ENCODE peak calls at places on chromosomes 5 and 9, in five cellular contexts. R is WTC11, S is kidney, K is spleen, X is GM20000. U is an unnamed sample.

GRCh38 chr9:119802621-119803020 is 433.4 kb upstream of the BRINP1 start:
- DNase-seq in X (no peak), K (no peak), S (peak; percentile 76), R (no peak), U (no peak)

GRCh38 chr5:67197536-67197935 is 937 bp upstream of the CD180 start:
- DNase-seq in K (no peak), X (no peak), S (no peak), R (no peak), U (no peak)

GRCh38 chr9:135887021-135887507 is 20.3 kb downstream of the CAMSAP1 start:
- DNase-seq in S (no peak), X (no peak), K (no peak), R (no peak), U (no peak)

GRCh38 chr5:30539004-30539634 is 654.4 kb upstream of the CDH6 start:
- DNase-seq in X (no peak), K (no peak), S (peak; percentile 26), R (peak; percentile 24), U (no peak)

GRCh38 chr9:127769101-127769500 is 9.4 kb downstream of the SH2D3C start:
- DNase-seq in K (no peak), X (no peak), R (no peak), S (no peak), U (no peak)

GRCh38 chr9:21810388-21810787 is 8.0 kb downstream of the MTAP start:
- DNase-seq in R (no peak), X (no peak), S (no peak), K (no peak), U (no peak)

GRCh38 chr5:164191240-164191639 is 685.8 kb downstream of the MAT2B start:
- DNase-seq in R (no peak), X (no peak), K (no peak), S (no peak), U (no peak)

GRCh38 chr5:127296321-127296720 is 5.7 kb downstream of the MEGF10 start:
- DNase-seq in K (no peak), S (no peak), X (no peak), R (no peak), U (no peak)

GRCh38 chr9:33263936-33264472 is 504 bp downstream of the BAG1 start:
- DNase-seq in S (peak; percentile 91), R (no peak), K (peak; percentile 94), X (peak; percentile 60), U (peak; percentile 28)

GRCh38 chr5:77181596-77182304 is 28.7 kb upstream of the PDE8B start:
- DNase-seq in X (no peak), R (no peak), K (no peak), S (no peak), U (no peak)

GRCh38 chr5:81365541-81365940 is 28.4 kb downstream of the ACOT12 start:
- DNase-seq in K (no peak), S (no peak), X (no peak), R (no peak), U (no peak)

GRCh38 chr9:83294816-83295215 is 231.9 kb upstream of the RASEF start:
- DNase-seq in X (no peak), K (no peak), R (no peak), S (no peak), U (no peak)

GRCh38 chr5:1882337-1883119 is at the start of gene IRX4:
- DNase-seq in K (peak; percentile 66), S (peak; percentile 73), R (peak; percentile 72), X (no peak), U (no peak)

GRCh38 chr5:6475626-6476312 is 27.1 kb downstream of the UBE2QL1 start:
- DNase-seq in K (no peak), S (no peak), X (no peak), R (peak; percentile 86), U (no peak)

GRCh38 chr5:149300441-149300840 is 28.8 kb downstream of the AFAP1L1 start:
- DNase-seq in R (no peak), K (no peak), X (no peak), S (no peak), U (no peak)

GRCh38 chr5:65014769-65015168 is 246.0 kb downstream of the CWC27 start:
- DNase-seq in S (no peak), R (no peak), K (no peak), X (no peak), U (no peak)

GRCh38 chr5:10507575-10508024 is 56.3 kb upstream of the ANKRD33B start:
- DNase-seq in S (no peak), K (no peak), X (no peak), R (no peak), U (no peak)

GRCh38 chr9:125845271-125845808 is 98.2 kb downstream of the PBX3 start:
- DNase-seq in X (no peak), R (no peak), K (no peak), S (no peak), U (no peak)

GRCh38 chr5:143641549-143641955 is 170.4 kb upstream of the HMHB1 start:
- DNase-seq in R (no peak), S (no peak), K (no peak), X (peak; percentile 23), U (no peak)

GRCh38 chr9:111821006-111821528 is 26.3 kb upstream of the SHOC1 start:
- DNase-seq in X (no peak), S (no peak), R (no peak), K (no peak), U (no peak)

GRCh38 chr9:72092820-72093219 is 32.4 kb upstream of the C9orf57 start:
- DNase-seq in X (no peak), K (no peak), S (no peak), R (no peak), U (no peak)

GRCh38 chr9:101566904-101567724 is 27.7 kb downstream of the PPP3R2 start:
- DNase-seq in S (no peak), R (peak; percentile 31), X (peak; percentile 16), K (no peak), U (no peak)

GRCh38 chr9:89000973-89001916 is 10.0 kb downstream of the S1PR3 start:
- DNase-seq in S (peak; percentile 93), R (peak; percentile 94), K (peak; percentile 91), X (peak; percentile 78), U (peak; percentile 94)

GRCh38 chr5:14450055-14450524 is 131.5 kb upstream of the OTULINL start:
- DNase-seq in S (no peak), K (no peak), X (no peak), R (no peak), U (no peak)

GRCh38 chr9:137421838-137422667 is 909 bp downstream of the EXD3 start:
- DNase-seq in S (no peak), K (no peak), X (no peak), R (no peak), U (no peak)

GRCh38 chr5:142929602-142930001 is 159.4 kb downstream of the ARHGAP26 start:
- DNase-seq in S (no peak), K (no peak), R (no peak), X (no peak), U (no peak)

GRCh38 chr9:36214571-36214970 is 23.9 kb downstream of the CLTA start:
- DNase-seq in S (no peak), K (no peak), X (no peak), R (no peak), U (no peak)

GRCh38 chr9:104074876-104075275 is 19.2 kb upstream of the SMC2 start:
- DNase-seq in R (no peak), K (no peak), S (no peak), X (no peak), U (no peak)

GRCh38 chr9:69066955-69067354 is 31.4 kb downstream of the FXN start:
- DNase-seq in X (no peak), K (no peak), S (no peak), R (peak; percentile 72), U (no peak)
- TF ChIP-seq CTCF in X (no peak), K (no peak), S (no peak), R (no peak), U (no peak)

GRCh38 chr9:16866542-16866941 is 3.9 kb downstream of the BNC2 start:
- DNase-seq in X (no peak), R (no peak), S (no peak), K (no peak), U (no peak)
- TF ChIP-seq CTCF in X (no peak), R (no peak), S (no peak), K (no peak), U (no peak)

DNA sequence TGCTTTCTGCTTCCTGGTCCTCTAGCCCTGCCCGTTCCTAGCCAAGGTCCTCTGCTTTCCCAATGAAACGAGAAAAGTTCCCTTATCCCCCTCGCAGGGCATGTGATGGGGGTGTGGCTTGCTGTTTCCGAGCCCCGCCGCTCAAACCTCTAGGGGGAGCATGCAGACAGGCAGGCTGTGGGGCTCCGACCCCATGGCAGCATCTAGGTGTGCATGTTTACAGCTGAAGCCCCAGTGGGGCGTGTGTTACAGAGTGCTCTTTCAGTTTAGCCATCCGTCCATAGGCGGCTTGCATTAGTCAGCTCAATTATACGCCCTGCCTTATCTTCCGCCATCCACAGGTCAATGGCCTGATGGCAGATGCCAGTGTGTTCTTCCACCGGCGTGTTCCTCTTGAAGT is 48.3 kb upstream of the SPATA31E1 start:
- DNase-seq in R (peak; percentile 86), K (no peak), X (no peak), S (no peak), U (no peak)
- TF ChIP-seq CTCF in R (no peak), K (no peak), X (no peak), S (no peak), U (peak; percentile 23)

DNA sequence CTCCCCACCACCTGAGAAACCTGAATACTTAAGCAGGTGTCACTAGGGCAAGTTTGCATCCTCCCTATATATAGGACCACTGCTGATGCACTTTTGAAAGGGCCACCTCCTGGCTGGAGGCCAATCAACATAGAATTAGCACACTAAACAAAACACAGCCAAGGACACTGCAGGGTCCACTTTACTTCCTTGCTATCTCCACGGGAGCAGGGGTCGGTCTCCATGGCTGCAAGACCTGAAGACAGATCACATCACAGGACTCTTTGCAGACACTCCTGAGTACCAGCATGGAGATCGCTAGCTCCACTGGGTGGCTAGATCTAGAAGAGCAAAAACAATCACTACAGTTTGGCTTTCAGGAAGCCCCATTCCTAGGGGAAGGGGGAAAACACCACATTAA is 72.3 kb downstream of the C9orf153 start:
- DNase-seq in X (no peak), K (no peak), S (no peak), R (peak; percentile 55), U (no peak)
- TF ChIP-seq CTCF in X (no peak), K (no peak), S (no peak), R (no peak), U (no peak)

DNA sequence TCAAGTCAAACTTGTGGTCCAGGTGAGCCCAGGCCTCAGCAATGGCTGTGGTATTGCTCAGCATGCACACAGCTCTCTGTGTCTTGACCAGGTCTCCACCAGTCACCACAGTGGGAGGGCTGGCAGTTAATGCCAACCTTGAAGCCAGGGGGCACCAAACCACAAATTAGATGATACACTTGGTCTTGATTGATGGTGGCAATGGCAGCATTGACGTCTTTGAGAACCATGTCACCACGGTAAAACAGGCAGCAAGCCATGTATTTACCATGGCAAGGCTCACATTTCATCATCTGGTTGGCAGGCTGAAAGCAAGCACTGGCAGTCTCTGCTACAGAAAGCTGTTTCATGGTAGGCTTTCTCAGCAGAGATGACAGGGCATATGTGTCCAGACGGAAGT is 40.0 kb downstream of the NIM1K start:
- DNase-seq in R (peak; percentile 29), K (no peak), S (no peak), X (no peak), U (no peak)
- TF ChIP-seq CTCF in R (peak; percentile 39), K (no peak), S (no peak), X (no peak), U (no peak)